ENCODE peak calls at places on chromosomes 6 and 20, in six cellular contexts. O is bronchial epithelial cell, T is brain microvascular endothelial cell, N is PC-3, W is left lung, Z is Calu3. I is an unnamed sample.

GRCh38 chr20:39358052-39358451 is 395.9 kb downstream of the DHX35 start:
- DNase-seq in W (no peak), Z (no peak), T (no peak), N (no peak), O (no peak), I (no peak)

GRCh38 chr6:18753071-18753470 is 365.9 kb downstream of the RNF144B start:
- DNase-seq in W (no peak), Z (no peak), T (no peak), N (no peak), O (no peak), I (no peak)

GRCh38 chr20:47038581-47039560 is 144.2 kb downstream of the EYA2 start:
- DNase-seq in N (no peak), Z (no peak), T (no peak), W (no peak), O (no peak), I (no peak)

GRCh38 chr20:58981564-58982364 is 708 bp downstream of the NELFCD start:
- DNase-seq in W (no peak), N (peak; percentile 36), Z (peak; percentile 25), T (no peak), O (peak; percentile 7), I (peak; percentile 33)

GRCh38 chr20:2387180-2387577 is 6.5 kb downstream of the TGM6 start:
- DNase-seq in W (no peak), Z (peak; percentile 48), N (peak; percentile 44), T (peak; percentile 64), O (peak; percentile 49), I (peak; percentile 41)

GRCh38 chr20:25744261-25744660 is 47.6 kb upstream of the ZNF337 start:
- DNase-seq in O (no peak), T (no peak), W (no peak), Z (no peak), N (no peak), I (no peak)

GRCh38 chr6:147207851-147208754 is 3.9 kb downstream of the STXBP5 start:
- DNase-seq in O (no peak), N (peak; percentile 51), T (no peak), W (no peak), Z (no peak), I (no peak)

GRCh38 chr6:87700729-87701675 is 1.0 kb downstream of the AKIRIN2 start:
- DNase-seq in T (peak; percentile 62), W (peak; percentile 51), N (peak; percentile 83), Z (peak; percentile 36), O (peak; percentile 82), I (peak; percentile 81)

GRCh38 chr20:63006611-63007471 is at the start of gene BHLHE23:
- DNase-seq in O (no peak), Z (no peak), N (no peak), W (no peak), T (no peak), I (no peak)

GRCh38 chr6:49550413-49551125 is at the start of gene C6orf141:
- DNase-seq in W (peak; percentile 66), T (no peak), O (peak; percentile 75), Z (peak; percentile 83), N (peak; percentile 94), I (peak; percentile 86)

GRCh38 chr6:7401103-7401502 is 11.5 kb downstream of the RIOK1 start:
- DNase-seq in N (peak; percentile 86), T (peak; percentile 2), Z (no peak), O (no peak), W (no peak), I (peak; percentile 23)

GRCh38 chr6:152746172-152746553 is 4.4 kb upstream of the VIP start:
- DNase-seq in N (peak; percentile 58), T (peak; percentile 4), W (no peak), O (peak; percentile 96), Z (no peak), I (peak; percentile 95)

GRCh38 chr20:45235995-45236394 is 14.8 kb downstream of the SEMG2 start:
- DNase-seq in N (peak; percentile 67), W (peak; percentile 56), T (no peak), O (no peak), Z (peak; percentile 70), I (no peak)
- TF ChIP-seq CTCF in N (peak; percentile 91), W (peak; percentile 34), T (peak; percentile 63), O (peak; percentile 81), Z (peak; percentile 90), I (peak; percentile 58)

GRCh38 chr6:89372506-89372901 is 20.0 kb upstream of the UBE2J1 start:
- DNase-seq in O (no peak), N (no peak), W (peak; percentile 41), T (no peak), Z (no peak), I (no peak)

GRCh38 chr6:89375902-89376301 is 23.4 kb upstream of the UBE2J1 start:
- DNase-seq in N (no peak), Z (no peak), W (no peak), T (no peak), O (no peak), I (no peak)

GRCh38 chr6:89378628-89379027 is 26.1 kb upstream of the UBE2J1 start:
- DNase-seq in W (no peak), O (no peak), Z (no peak), N (no peak), T (no peak), I (no peak)

GRCh38 chr6:89371849-89372505 is 19.5 kb upstream of the UBE2J1 start:
- DNase-seq in W (peak; percentile 85), N (peak; percentile 73), Z (peak; percentile 83), O (peak; percentile 46), T (peak; percentile 48), I (peak; percentile 61)

DNA sequence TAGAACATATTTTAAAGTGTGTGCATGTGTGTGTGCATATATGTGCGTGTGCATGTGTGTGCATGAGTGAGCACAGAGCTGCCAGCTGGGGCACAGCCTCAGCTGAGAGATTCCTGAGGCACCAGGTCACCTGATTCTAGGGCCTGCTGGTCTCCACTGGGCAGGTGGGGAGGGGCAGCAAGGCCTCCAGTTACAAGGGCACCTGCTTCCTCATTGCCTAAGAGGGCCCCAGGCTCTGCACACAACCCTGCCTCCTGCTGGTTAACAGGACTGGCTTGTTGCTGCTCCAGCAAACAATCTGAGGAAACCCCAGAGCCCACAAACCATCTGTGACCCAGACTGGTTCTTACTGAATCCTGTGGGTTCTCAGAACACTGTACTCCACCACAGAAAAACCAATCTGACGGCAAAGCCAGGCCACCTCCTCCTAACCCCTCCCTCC is 22.9 kb upstream of the UBE2J1 start:
- DNase-seq in W (peak; percentile 84), T (no peak), O (peak; percentile 60), Z (peak; percentile 88), N (peak; percentile 50), I (peak; percentile 78)
- TF ChIP-seq CTCF in W (peak; percentile 14), T (peak; percentile 29), O (peak; percentile 69), Z (peak; percentile 38), N (peak; percentile 34), I (peak; percentile 43)

DNA sequence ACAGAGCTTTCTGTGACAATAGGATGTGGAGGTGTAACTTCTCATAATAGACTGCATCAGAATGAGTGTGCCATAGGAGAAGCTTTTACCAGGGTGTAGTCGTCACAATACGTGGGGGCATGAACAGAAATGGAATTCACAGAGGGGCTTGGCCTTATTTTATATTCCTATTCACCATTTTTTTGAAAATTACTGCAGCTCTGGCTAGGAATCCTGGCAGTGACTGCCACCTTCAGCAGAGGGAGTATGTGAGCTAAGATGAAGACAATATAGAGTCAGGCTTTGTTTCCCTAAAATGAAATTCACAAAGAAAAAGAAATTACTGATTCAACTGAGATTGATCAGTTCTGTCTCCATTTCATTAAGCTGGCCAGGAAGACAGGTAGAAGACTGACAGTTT is 13.9 kb downstream of the TOMM6 start:
- DNase-seq in W (no peak), N (peak; percentile 55), Z (peak; percentile 20), O (peak; percentile 26), T (peak; percentile 43), I (peak; percentile 35)
- TF ChIP-seq CTCF in W (peak; percentile 25), N (peak; percentile 80), Z (no peak), O (peak; percentile 59), T (peak; percentile 81), I (peak; percentile 73)

DNA sequence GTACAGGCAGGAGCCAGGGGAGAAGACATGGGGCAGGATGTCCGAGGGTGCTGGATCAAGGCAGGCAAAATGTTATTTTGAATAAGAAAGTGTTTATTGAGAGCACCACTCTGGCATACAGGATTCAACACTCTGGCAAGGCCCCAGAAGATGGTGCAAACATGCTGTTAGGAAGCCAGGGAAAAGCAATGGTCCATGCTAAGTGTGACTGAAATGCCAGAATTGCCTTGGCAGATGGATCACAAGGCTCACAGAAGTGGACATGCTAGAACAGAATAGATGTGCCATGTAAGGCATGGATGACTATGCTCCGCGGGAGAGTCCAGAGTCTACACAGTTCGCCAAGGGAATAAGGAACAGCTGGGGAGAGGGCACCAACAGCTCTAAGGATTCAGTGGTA is 54.6 kb downstream of the QRSL1 start:
- DNase-seq in T (no peak), W (no peak), O (no peak), N (no peak), Z (no peak), I (no peak)
- TF ChIP-seq CTCF in T (no peak), W (no peak), O (no peak), N (no peak), Z (no peak), I (no peak)

GRCh38 chr6:41940759-41941279 is 789 bp downstream of the CCND3 start:
- DNase-seq in O (no peak), T (no peak), Z (peak; percentile 62), W (peak; percentile 59), N (peak; percentile 13), I (peak; percentile 50)
- TF ChIP-seq CTCF in O (no peak), T (no peak), Z (no peak), W (no peak), N (no peak), I (no peak)

GRCh38 chr6:127547215-127547614 is 28.1 kb upstream of the MTCL3 start:
- DNase-seq in N (peak; percentile 5), O (no peak), T (no peak), Z (no peak), W (no peak), I (peak; percentile 9)
- TF ChIP-seq CTCF in N (peak; percentile 34), O (peak; percentile 30), T (peak; percentile 60), Z (no peak), W (peak; percentile 9), I (peak; percentile 27)

GRCh38 chr20:64238851-64239387 is 16.6 kb upstream of the PCMTD2 start:
- DNase-seq in O (no peak), N (no peak), W (peak; percentile 13), T (no peak), Z (no peak), I (no peak)
- TF ChIP-seq CTCF in O (no peak), N (no peak), W (no peak), T (no peak), Z (no peak), I (no peak)

DNA sequence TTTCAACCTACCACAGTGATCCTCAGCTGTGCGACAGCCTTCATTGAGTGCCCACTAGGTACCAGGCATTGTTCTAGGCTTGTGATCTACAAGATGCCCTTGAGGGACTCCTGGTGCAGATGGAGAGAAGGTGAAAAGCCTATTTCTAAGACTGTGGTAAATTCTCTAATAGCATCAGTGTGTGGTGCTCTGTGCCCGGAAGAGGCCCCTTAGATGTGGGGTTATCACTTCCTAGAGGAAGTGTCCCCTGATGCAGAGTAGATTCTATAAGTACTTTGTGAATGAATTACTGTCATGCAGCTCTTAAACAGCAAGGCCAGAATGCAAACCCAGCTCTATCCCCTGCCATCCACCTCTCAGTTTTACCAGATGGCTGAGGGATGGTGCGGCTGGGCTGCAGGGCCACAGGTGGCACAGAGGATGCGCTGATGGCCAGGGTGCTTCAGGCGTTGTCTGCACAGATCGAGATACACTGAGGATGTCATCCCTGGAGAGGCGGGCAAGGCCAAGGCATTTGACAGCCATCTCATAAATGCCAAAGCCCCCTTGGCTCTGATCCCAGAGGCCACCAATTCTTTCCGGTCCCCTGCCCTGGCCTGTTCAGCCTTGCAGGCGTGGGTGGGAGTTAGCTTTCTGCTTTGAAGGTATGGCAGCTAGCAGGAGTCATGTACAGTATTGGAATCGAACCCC is 96.7 kb downstream of the TOX2 start:
- DNase-seq in W (no peak), O (no peak), T (no peak), Z (no peak), N (no peak), I (no peak)
- TF ChIP-seq CTCF in W (no peak), O (no peak), T (no peak), Z (no peak), N (no peak), I (no peak)

GRCh38 chr6:141167945-141168344 is 964.8 kb upstream of the GJE1 start:
- DNase-seq in T (no peak), N (no peak), W (no peak), Z (no peak), O (no peak), I (no peak)
- TF ChIP-seq CTCF in T (no peak), N (no peak), W (no peak), Z (no peak), O (no peak), I (no peak)

I was measured in epithelial cell of esophagus.